ENCODE peak calls at places on chromosomes 5 and 9, in eight cellular contexts. One of them, this sample, is unnamed.

GRCh38 chr9:137502008-137502913 is 43.1 kb upstream of the NSMF start:
- DNase-seq in activated naive CD8-positive, alpha-beta T cell treated with anti-CD3 and anti-CD28 coated beads, Interleukin-2, amount 50 U/mL, for 24 hours: no peak
- DNase-seq in NAMALWA: no peak
- DNase-seq in left lung: no peak
- DNase-seq in hypothalamus: no peak
- DNase-seq in LoVo: no peak
- DNase-seq in A549: peak
- DNase-seq in NCI-H226: peak
- DNase-seq in this sample: no peak

GRCh38 chr9:75892168-75892901 is 1.9 kb downstream of the PCSK5 start:
- DNase-seq in A549: peak
- DNase-seq in activated naive CD8-positive, alpha-beta T cell treated with anti-CD3 and anti-CD28 coated beads, Interleukin-2, amount 50 U/mL, for 24 hours: peak
- DNase-seq in left lung: peak
- DNase-seq in LoVo: peak
- DNase-seq in NAMALWA: no peak
- DNase-seq in hypothalamus: peak
- DNase-seq in NCI-H226: no peak
- DNase-seq in this sample: no peak

GRCh38 chr9:113951032-113951372 is 74.9 kb downstream of the ZNF618 start:
- DNase-seq in activated naive CD8-positive, alpha-beta T cell treated with anti-CD3 and anti-CD28 coated beads, Interleukin-2, amount 50 U/mL, for 24 hours: no peak
- DNase-seq in LoVo: no peak
- DNase-seq in NCI-H226: no peak
- DNase-seq in left lung: no peak
- DNase-seq in hypothalamus: no peak
- DNase-seq in NAMALWA: no peak
- DNase-seq in A549: no peak
- DNase-seq in this sample: no peak

GRCh38 chr5:1006656-1007071 is 1.9 kb upstream of the NKD2 start:
- DNase-seq in hypothalamus: no peak
- DNase-seq in NCI-H226: no peak
- DNase-seq in A549: no peak
- DNase-seq in left lung: no peak
- DNase-seq in LoVo: no peak
- DNase-seq in NAMALWA: no peak
- DNase-seq in activated naive CD8-positive, alpha-beta T cell treated with anti-CD3 and anti-CD28 coated beads, Interleukin-2, amount 50 U/mL, for 24 hours: no peak
- DNase-seq in this sample: peak

GRCh38 chr5:142613231-142613630 is 72.7 kb downstream of the FGF1 start:
- DNase-seq in left lung: no peak
- DNase-seq in activated naive CD8-positive, alpha-beta T cell treated with anti-CD3 and anti-CD28 coated beads, Interleukin-2, amount 50 U/mL, for 24 hours: no peak
- DNase-seq in hypothalamus: no peak
- DNase-seq in A549: no peak
- DNase-seq in NCI-H226: peak
- DNase-seq in LoVo: no peak
- DNase-seq in NAMALWA: no peak
- DNase-seq in this sample: no peak

GRCh38 chr9:127955294-127956015 is 17.8 kb upstream of the DPM2 start:
- DNase-seq in hypothalamus: no peak
- DNase-seq in NAMALWA: peak
- DNase-seq in NCI-H226: no peak
- DNase-seq in LoVo: peak
- DNase-seq in activated naive CD8-positive, alpha-beta T cell treated with anti-CD3 and anti-CD28 coated beads, Interleukin-2, amount 50 U/mL, for 24 hours: peak
- DNase-seq in left lung: peak
- DNase-seq in A549: peak
- DNase-seq in this sample: no peak

GRCh38 chr9:3751125-3751758 is 225.4 kb upstream of the RFX3 start:
- DNase-seq in NAMALWA: no peak
- DNase-seq in left lung: no peak
- DNase-seq in activated naive CD8-positive, alpha-beta T cell treated with anti-CD3 and anti-CD28 coated beads, Interleukin-2, amount 50 U/mL, for 24 hours: peak
- DNase-seq in NCI-H226: peak
- DNase-seq in hypothalamus: no peak
- DNase-seq in LoVo: peak
- DNase-seq in A549: peak
- DNase-seq in this sample: no peak

GRCh38 chr9:76676857-76677256 is 87.4 kb upstream of the PCA3 start:
- DNase-seq in activated naive CD8-positive, alpha-beta T cell treated with anti-CD3 and anti-CD28 coated beads, Interleukin-2, amount 50 U/mL, for 24 hours: no peak
- DNase-seq in LoVo: no peak
- DNase-seq in NAMALWA: no peak
- DNase-seq in left lung: no peak
- DNase-seq in A549: no peak
- DNase-seq in NCI-H226: no peak
- DNase-seq in hypothalamus: no peak
- DNase-seq in this sample: no peak

GRCh38 chr9:137761032-137761431 is 116.5 kb upstream of the CACNA1B start:
- DNase-seq in hypothalamus: no peak
- DNase-seq in activated naive CD8-positive, alpha-beta T cell treated with anti-CD3 and anti-CD28 coated beads, Interleukin-2, amount 50 U/mL, for 24 hours: peak
- DNase-seq in left lung: no peak
- DNase-seq in LoVo: no peak
- DNase-seq in A549: no peak
- DNase-seq in NAMALWA: peak
- DNase-seq in NCI-H226: no peak
- DNase-seq in this sample: no peak

GRCh38 chr9:127497656-127498290 is 46.5 kb downstream of the LRSAM1 start:
- DNase-seq in NAMALWA: no peak
- DNase-seq in left lung: no peak
- DNase-seq in A549: no peak
- DNase-seq in LoVo: no peak
- DNase-seq in hypothalamus: no peak
- DNase-seq in activated naive CD8-positive, alpha-beta T cell treated with anti-CD3 and anti-CD28 coated beads, Interleukin-2, amount 50 U/mL, for 24 hours: no peak
- DNase-seq in NCI-H226: no peak
- DNase-seq in this sample: no peak

GRCh38 chr5:140249536-140249935 is 53.4 kb downstream of the PFDN1 start:
- DNase-seq in left lung: no peak
- DNase-seq in NCI-H226: no peak
- DNase-seq in activated naive CD8-positive, alpha-beta T cell treated with anti-CD3 and anti-CD28 coated beads, Interleukin-2, amount 50 U/mL, for 24 hours: no peak
- DNase-seq in A549: no peak
- DNase-seq in hypothalamus: no peak
- DNase-seq in LoVo: no peak
- DNase-seq in NAMALWA: peak
- DNase-seq in this sample: no peak

GRCh38 chr5:61055434-61056006 is 106.7 kb downstream of the SMIM15 start:
- DNase-seq in A549: peak
- DNase-seq in left lung: no peak
- DNase-seq in activated naive CD8-positive, alpha-beta T cell treated with anti-CD3 and anti-CD28 coated beads, Interleukin-2, amount 50 U/mL, for 24 hours: no peak
- DNase-seq in NAMALWA: peak
- DNase-seq in hypothalamus: no peak
- DNase-seq in LoVo: peak
- DNase-seq in NCI-H226: peak
- DNase-seq in this sample: no peak

GRCh38 chr9:122008559-122008958 is 84.5 kb downstream of the TTLL11 start:
- DNase-seq in NCI-H226: no peak
- DNase-seq in hypothalamus: no peak
- DNase-seq in activated naive CD8-positive, alpha-beta T cell treated with anti-CD3 and anti-CD28 coated beads, Interleukin-2, amount 50 U/mL, for 24 hours: no peak
- DNase-seq in left lung: no peak
- DNase-seq in A549: no peak
- DNase-seq in LoVo: no peak
- DNase-seq in NAMALWA: no peak
- DNase-seq in this sample: no peak

GRCh38 chr5:170475269-170476000 is 28.4 kb upstream of the KCNIP1 start:
- DNase-seq in left lung: no peak
- DNase-seq in activated naive CD8-positive, alpha-beta T cell treated with anti-CD3 and anti-CD28 coated beads, Interleukin-2, amount 50 U/mL, for 24 hours: no peak
- DNase-seq in LoVo: no peak
- DNase-seq in A549: no peak
- DNase-seq in NAMALWA: no peak
- DNase-seq in NCI-H226: no peak
- DNase-seq in hypothalamus: no peak
- DNase-seq in this sample: no peak

GRCh38 chr9:101365181-101365580 is 19.6 kb downstream of the BAAT start:
- DNase-seq in NCI-H226: no peak
- DNase-seq in hypothalamus: no peak
- DNase-seq in LoVo: peak
- DNase-seq in left lung: no peak
- DNase-seq in NAMALWA: no peak
- DNase-seq in activated naive CD8-positive, alpha-beta T cell treated with anti-CD3 and anti-CD28 coated beads, Interleukin-2, amount 50 U/mL, for 24 hours: no peak
- DNase-seq in A549: no peak
- DNase-seq in this sample: no peak

GRCh38 chr5:14675309-14675708 is 10.8 kb downstream of the OTULIN start:
- DNase-seq in hypothalamus: no peak
- DNase-seq in NAMALWA: no peak
- DNase-seq in A549: no peak
- DNase-seq in activated naive CD8-positive, alpha-beta T cell treated with anti-CD3 and anti-CD28 coated beads, Interleukin-2, amount 50 U/mL, for 24 hours: no peak
- DNase-seq in LoVo: no peak
- DNase-seq in NCI-H226: no peak
- DNase-seq in left lung: no peak
- DNase-seq in this sample: no peak

GRCh38 chr9:124325816-124326215 is 68.1 kb downstream of the NEK6 start:
- DNase-seq in activated naive CD8-positive, alpha-beta T cell treated with anti-CD3 and anti-CD28 coated beads, Interleukin-2, amount 50 U/mL, for 24 hours: no peak
- DNase-seq in A549: no peak
- DNase-seq in NAMALWA: no peak
- DNase-seq in hypothalamus: no peak
- DNase-seq in NCI-H226: no peak
- DNase-seq in LoVo: no peak
- DNase-seq in left lung: peak
- DNase-seq in this sample: no peak

GRCh38 chr5:6584101-6584645 is 48.7 kb downstream of the NSUN2 start:
- DNase-seq in hypothalamus: no peak
- DNase-seq in activated naive CD8-positive, alpha-beta T cell treated with anti-CD3 and anti-CD28 coated beads, Interleukin-2, amount 50 U/mL, for 24 hours: no peak
- DNase-seq in NCI-H226: no peak
- DNase-seq in left lung: no peak
- DNase-seq in A549: no peak
- DNase-seq in NAMALWA: no peak
- DNase-seq in LoVo: no peak
- DNase-seq in this sample: no peak

GRCh38 chr9:21608200-21608599 is 126.1 kb upstream of the IFNE start:
- DNase-seq in left lung: no peak
- DNase-seq in A549: no peak
- DNase-seq in NAMALWA: no peak
- DNase-seq in NCI-H226: no peak
- DNase-seq in LoVo: no peak
- DNase-seq in hypothalamus: no peak
- DNase-seq in activated naive CD8-positive, alpha-beta T cell treated with anti-CD3 and anti-CD28 coated beads, Interleukin-2, amount 50 U/mL, for 24 hours: no peak
- DNase-seq in this sample: no peak